ENCODE peak calls at places on chromosomes 6 and 20, in five cellular contexts. One of them, this sample, is unnamed.

GRCh38 chr6:3742076-3742425 is 9.5 kb downstream of the PXDC1 start:
- DNase-seq in GM12878: no peak
- DNase-seq in HepG2: no peak
- DNase-seq in K562: no peak
- DNase-seq in H1: no peak
- DNase-seq in this sample: no peak

GRCh38 chr6:19354181-19354580 is 483.0 kb upstream of the ID4 start:
- DNase-seq in K562: no peak
- DNase-seq in H1: no peak
- DNase-seq in HepG2: no peak
- DNase-seq in GM12878: no peak
- DNase-seq in this sample: no peak

GRCh38 chr6:46715106-46715505 is 20.1 kb downstream of the PLA2G7 start:
- DNase-seq in HepG2: no peak
- DNase-seq in GM12878: no peak
- DNase-seq in K562: no peak
- DNase-seq in H1: no peak
- DNase-seq in this sample: no peak

GRCh38 chr20:50731930-50732690 is 730 bp downstream of the PARD6B start:
- DNase-seq in GM12878: no peak
- DNase-seq in HepG2: peak; percentile 60
- DNase-seq in H1: no peak
- DNase-seq in K562: no peak
- DNase-seq in this sample: peak; percentile 21

GRCh38 chr6:119226089-119226488 is 123.5 kb downstream of the MAN1A1 start:
- DNase-seq in K562: no peak
- DNase-seq in H1: no peak
- DNase-seq in GM12878: no peak
- DNase-seq in HepG2: no peak
- DNase-seq in this sample: no peak

GRCh38 chr6:86869500-86869899 is 67.8 kb upstream of the HTR1E start:
- DNase-seq in HepG2: no peak
- DNase-seq in H1: no peak
- DNase-seq in GM12878: no peak
- DNase-seq in K562: no peak
- DNase-seq in this sample: no peak

GRCh38 chr6:42774201-42774600 is 7.7 kb upstream of the BICRAL start:
- DNase-seq in GM12878: no peak
- DNase-seq in H1: no peak
- DNase-seq in K562: no peak
- DNase-seq in HepG2: no peak
- DNase-seq in this sample: no peak

GRCh38 chr6:128519132-128519930 is 1.1 kb downstream of the PTPRK start:
- DNase-seq in HepG2: peak; percentile 87
- DNase-seq in H1: no peak
- DNase-seq in GM12878: no peak
- DNase-seq in K562: no peak
- DNase-seq in this sample: peak; percentile 67

GRCh38 chr20:10131612-10132345 is 86.9 kb upstream of the SNAP25 start:
- DNase-seq in GM12878: no peak
- DNase-seq in K562: no peak
- DNase-seq in HepG2: no peak
- DNase-seq in H1: peak; percentile 5
- DNase-seq in this sample: peak; percentile 24

GRCh38 chr6:119791746-119792145 is 442.2 kb upstream of the MAN1A1 start:
- DNase-seq in GM12878: no peak
- DNase-seq in K562: no peak
- DNase-seq in H1: no peak
- DNase-seq in HepG2: no peak
- DNase-seq in this sample: no peak

GRCh38 chr20:64069614-64070243 is 6.7 kb downstream of the TCEA2 start:
- DNase-seq in GM12878: no peak
- DNase-seq in HepG2: peak; percentile 62
- DNase-seq in H1: no peak
- DNase-seq in K562: peak; percentile 63
- DNase-seq in this sample: peak; percentile 83

GRCh38 chr20:58081842-58082241 is 146.6 kb downstream of the ANKRD60 start:
- DNase-seq in GM12878: no peak
- DNase-seq in K562: no peak
- DNase-seq in H1: no peak
- DNase-seq in HepG2: no peak
- DNase-seq in this sample: no peak

GRCh38 chr6:81751388-81752083 is 945 bp downstream of the TENT5A start:
- DNase-seq in K562: no peak
- DNase-seq in H1: no peak
- DNase-seq in GM12878: no peak
- DNase-seq in HepG2: peak; percentile 21
- DNase-seq in this sample: peak; percentile 44

GRCh38 chr6:76876922-76877553 is 586.3 kb downstream of the HTR1B start:
- DNase-seq in HepG2: peak; percentile 65
- DNase-seq in K562: no peak
- DNase-seq in H1: peak; percentile 75
- DNase-seq in GM12878: no peak
- DNase-seq in this sample: peak; percentile 75

GRCh38 chr6:81216668-81217067 is 535.8 kb downstream of the TENT5A start:
- DNase-seq in K562: no peak
- DNase-seq in GM12878: no peak
- DNase-seq in HepG2: no peak
- DNase-seq in H1: no peak
- DNase-seq in this sample: no peak

GRCh38 chr6:115643762-115644161 is 416.9 kb downstream of the FRK start:
- DNase-seq in K562: no peak
- DNase-seq in H1: no peak
- DNase-seq in GM12878: no peak
- DNase-seq in HepG2: peak; percentile 35
- DNase-seq in this sample: no peak

GRCh38 chr6:56652994-56653393 is 10.3 kb upstream of the DST start:
- DNase-seq in HepG2: peak; percentile 49
- DNase-seq in H1: no peak
- DNase-seq in GM12878: no peak
- DNase-seq in K562: no peak
- DNase-seq in this sample: no peak

GRCh38 chr6:351867-352289 is 39.7 kb upstream of the IRF4 start:
- DNase-seq in GM12878: no peak
- DNase-seq in K562: no peak
- DNase-seq in H1: no peak
- DNase-seq in HepG2: no peak
- DNase-seq in this sample: no peak

GRCh38 chr6:138509371-138509770 is 10.1 kb upstream of the NHSL1 start:
- DNase-seq in K562: peak; percentile 18
- DNase-seq in H1: no peak
- DNase-seq in GM12878: no peak
- DNase-seq in HepG2: peak; percentile 71
- DNase-seq in this sample: peak; percentile 43

GRCh38 chr6:90269334-90269733 is 27.3 kb downstream of the BACH2 start:
- DNase-seq in GM12878: no peak
- DNase-seq in HepG2: no peak
- DNase-seq in H1: no peak
- DNase-seq in K562: no peak
- DNase-seq in this sample: no peak

GRCh38 chr6:12223383-12223782 is 66.8 kb upstream of the EDN1 start:
- DNase-seq in H1: no peak
- DNase-seq in HepG2: no peak
- DNase-seq in K562: no peak
- DNase-seq in GM12878: no peak
- DNase-seq in this sample: no peak
- TF ChIP-seq ATF2 in H1: no peak
- TF ChIP-seq ATF2 in HepG2: no peak
- TF ChIP-seq ATF2 in K562: no peak
- TF ChIP-seq ATF2 in GM12878: no peak
- TF ChIP-seq ATF2 in this sample: no peak

DNA sequence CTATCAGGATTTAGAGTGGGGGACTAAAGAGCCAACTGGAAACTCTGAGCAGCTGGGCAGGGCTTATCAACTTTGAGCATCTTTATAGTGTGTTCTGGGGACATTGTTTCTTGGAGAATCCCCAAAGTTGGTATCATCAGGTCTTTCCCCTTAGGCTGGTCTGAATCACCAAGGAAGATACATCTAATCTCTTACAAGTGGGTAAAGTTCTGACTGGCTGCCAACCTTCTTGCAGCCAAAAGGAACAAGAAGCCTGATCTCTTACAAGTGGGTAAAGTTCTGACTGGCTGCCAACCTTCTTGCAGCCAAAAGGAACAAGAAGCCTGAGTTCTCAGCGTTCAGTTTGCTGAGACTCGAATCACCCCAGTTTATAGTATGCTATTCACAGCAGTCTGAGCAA is 1.6 kb upstream of the MED23 start:
- DNase-seq in H1: no peak
- DNase-seq in HepG2: no peak
- DNase-seq in GM12878: no peak
- DNase-seq in K562: peak; percentile 16
- DNase-seq in this sample: no peak
- TF ChIP-seq ATF2 in H1: no peak
- TF ChIP-seq ATF2 in HepG2: no peak
- TF ChIP-seq ATF2 in GM12878: no peak
- TF ChIP-seq ATF2 in K562: no peak
- TF ChIP-seq ATF2 in this sample: no peak

DNA sequence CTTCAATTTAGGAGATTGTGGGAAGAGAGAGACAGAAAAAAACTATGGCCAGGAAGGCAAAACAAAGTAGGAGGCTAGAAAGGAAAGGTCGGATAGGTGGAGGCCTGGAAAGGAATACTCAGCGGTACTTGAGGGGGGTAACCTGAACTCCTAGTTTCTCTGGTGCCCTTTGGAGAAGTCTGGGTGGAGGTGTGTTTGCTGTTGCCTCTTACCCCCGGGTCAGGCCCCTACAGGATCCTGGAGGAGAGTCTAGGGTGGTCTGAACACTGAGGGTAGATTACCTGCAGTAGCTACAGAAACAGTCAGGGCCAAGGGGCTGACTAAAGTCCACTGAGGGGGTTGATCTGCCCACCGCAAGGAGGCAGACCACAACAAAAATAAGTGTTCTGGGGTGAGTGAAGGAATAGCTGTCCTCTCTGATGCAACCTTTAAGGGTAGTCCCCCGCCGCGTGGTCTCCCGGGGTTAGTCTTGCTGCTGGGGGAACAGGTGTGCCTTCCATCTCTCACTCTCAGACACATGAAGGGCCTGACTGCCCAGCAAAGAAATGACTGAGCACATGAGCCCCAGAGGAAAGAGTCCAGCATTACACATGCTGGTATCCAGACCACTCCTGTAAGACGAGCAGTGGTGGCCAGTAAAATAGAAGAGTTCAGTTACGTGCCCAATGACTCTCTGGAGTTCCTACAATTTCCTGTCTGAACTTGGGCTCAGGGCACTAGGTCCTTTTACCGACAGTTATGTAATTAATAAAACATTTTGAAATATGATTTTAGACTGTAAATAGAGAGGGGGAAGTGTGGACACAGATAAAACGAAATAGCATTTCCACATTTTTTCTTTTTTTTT is 59.5 kb downstream of the MTHFD1L start:
- DNase-seq in K562: no peak
- DNase-seq in H1: no peak
- DNase-seq in GM12878: no peak
- DNase-seq in HepG2: no peak
- DNase-seq in this sample: no peak
- TF ChIP-seq ATF2 in K562: no peak
- TF ChIP-seq ATF2 in H1: no peak
- TF ChIP-seq ATF2 in GM12878: no peak
- TF ChIP-seq ATF2 in HepG2: no peak
- TF ChIP-seq ATF2 in this sample: no peak

GRCh38 chr6:31776563-31776960 is 566 bp downstream of the VWA7 start:
- DNase-seq in K562: no peak
- DNase-seq in H1: no peak
- DNase-seq in HepG2: no peak
- DNase-seq in GM12878: no peak
- DNase-seq in this sample: no peak

GRCh38 chr6:31777667-31778050 is 531 bp upstream of the VWA7 start:
- DNase-seq in HepG2: no peak
- DNase-seq in H1: no peak
- DNase-seq in GM12878: no peak
- DNase-seq in K562: no peak
- DNase-seq in this sample: no peak

GRCh38 chr6:31776961-31777666 is at the start of gene VWA7:
- DNase-seq in GM12878: peak; percentile 70
- DNase-seq in K562: peak; percentile 98
- DNase-seq in H1: no peak
- DNase-seq in HepG2: peak; percentile 85
- DNase-seq in this sample: peak; percentile 35

GRCh38 chr6:31775184-31775583 is 1.9 kb downstream of the VWA7 start:
- DNase-seq in K562: no peak
- DNase-seq in HepG2: no peak
- DNase-seq in GM12878: no peak
- DNase-seq in H1: no peak
- DNase-seq in this sample: no peak

DNA sequence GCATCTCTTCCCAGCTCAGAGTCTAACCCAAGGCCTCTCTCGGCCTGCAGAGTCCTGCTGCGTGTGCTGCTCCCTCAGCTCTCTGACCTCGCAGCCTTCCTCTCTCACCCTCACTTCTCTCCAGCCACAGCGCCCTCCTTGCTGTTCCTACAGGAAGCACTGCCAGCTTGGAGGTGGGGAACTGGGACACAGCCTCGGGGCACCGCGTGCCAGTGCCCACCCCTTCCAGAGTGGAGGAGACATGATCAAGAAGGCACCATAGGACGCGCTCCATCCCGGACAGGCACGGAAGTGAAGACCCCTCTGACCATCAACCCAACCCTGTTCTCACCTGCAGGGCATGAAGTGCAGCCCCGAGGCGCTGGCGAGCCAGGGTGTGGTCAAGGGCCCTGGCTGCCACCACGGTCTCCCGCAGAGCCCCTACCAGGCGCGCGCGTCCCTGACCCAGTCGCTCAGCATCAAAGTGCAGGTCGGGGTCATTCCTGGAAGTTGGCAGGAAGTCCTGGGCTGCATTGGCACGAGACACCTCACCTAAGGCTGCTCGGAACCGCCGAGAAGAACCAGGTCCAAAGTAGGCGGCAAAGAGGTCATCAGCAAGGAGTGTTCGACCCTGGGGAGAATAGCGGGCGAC is 1.4 kb downstream of the VWA7 start:
- DNase-seq in HepG2: no peak
- DNase-seq in K562: no peak
- DNase-seq in GM12878: no peak
- DNase-seq in H1: no peak
- DNase-seq in this sample: no peak
- TF ChIP-seq ATF2 in HepG2: no peak
- TF ChIP-seq ATF2 in K562: no peak
- TF ChIP-seq ATF2 in GM12878: no peak
- TF ChIP-seq ATF2 in H1: no peak
- TF ChIP-seq ATF2 in this sample: no peak

GRCh38 chr20:59884494-59884893 is 48.9 kb downstream of the SYCP2 start:
- DNase-seq in GM12878: no peak
- DNase-seq in K562: no peak
- DNase-seq in HepG2: no peak
- DNase-seq in H1: no peak
- DNase-seq in this sample: no peak
- TF ChIP-seq ATF2 in GM12878: no peak
- TF ChIP-seq ATF2 in K562: no peak
- TF ChIP-seq ATF2 in HepG2: no peak
- TF ChIP-seq ATF2 in H1: no peak
- TF ChIP-seq ATF2 in this sample: no peak

This sample was measured in WTC11.